ENCODE peak calls at places on chromosomes 5 and 9, in six cellular contexts. P is heart left ventricle, T is uterus, U is brain microvascular endothelial cell, E is PC-9, Y is WERI-Rb-1. K is an unnamed sample.

GRCh38 chr5:142828797-142829535 is 58.8 kb downstream of the ARHGAP26 start:
- DNase-seq in P (no peak), T (no peak), Y (no peak), E (no peak), U (no peak), K (no peak)

GRCh38 chr9:89372979-89373378 is 54.7 kb downstream of the SECISBP2 start:
- DNase-seq in E (no peak), U (no peak), P (no peak), T (no peak), Y (no peak), K (no peak)

GRCh38 chr5:52818360-52818759 is 30.6 kb downstream of the ITGA1 start:
- DNase-seq in E (no peak), U (no peak), Y (no peak), P (no peak), T (no peak), K (no peak)

GRCh38 chr9:18721267-18722079 is 247.5 kb downstream of the ADAMTSL1 start:
- DNase-seq in U (no peak), P (no peak), T (no peak), E (no peak), Y (no peak), K (no peak)

GRCh38 chr5:150202501-150202900 is 12.6 kb downstream of the SLC6A7 start:
- DNase-seq in U (no peak), E (no peak), Y (no peak), P (no peak), T (no peak), K (no peak)

GRCh38 chr9:14051459-14051858 is 262.5 kb downstream of the NFIB start:
- DNase-seq in Y (no peak), U (no peak), T (no peak), E (no peak), P (no peak), K (peak)

GRCh38 chr9:137070201-137070905 is at the start of gene SAPCD2:
- DNase-seq in T (peak), U (peak), Y (peak), P (peak), E (peak), K (peak)

GRCh38 chr9:138052635-138053320 is 175.2 kb downstream of the CACNA1B start:
- DNase-seq in Y (no peak), E (no peak), U (no peak), P (no peak), T (no peak), K (no peak)

GRCh38 chr5:171852255-171852681 is 66.7 kb downstream of the SMIM23 start:
- DNase-seq in P (no peak), E (no peak), U (no peak), T (no peak), Y (no peak), K (no peak)

GRCh38 chr9:136711751-136712689 is at the start of gene DIPK1B:
- DNase-seq in P (no peak), Y (peak), T (no peak), U (no peak), E (no peak), K (no peak)

GRCh38 chr5:131649160-131649559 is 14.1 kb upstream of the RAPGEF6 start:
- DNase-seq in U (no peak), T (no peak), E (no peak), P (no peak), Y (no peak), K (peak)

GRCh38 chr5:6886866-6887265 is 173.6 kb downstream of the TENT4A start:
- DNase-seq in P (no peak), U (no peak), E (no peak), Y (no peak), T (no peak), K (no peak)

GRCh38 chr5:13695076-13695712 is 249.3 kb downstream of the DNAH5 start:
- DNase-seq in U (no peak), Y (no peak), E (no peak), P (no peak), T (no peak), K (no peak)

GRCh38 chr5:13692172-13692571 is 252.3 kb downstream of the DNAH5 start:
- DNase-seq in P (no peak), Y (no peak), T (no peak), E (no peak), U (no peak), K (no peak)
- TF ChIP-seq CTCF in P (no peak), Y (peak), T (no peak), E (no peak), U (no peak), K (no peak)

GRCh38 chr5:74866653-74867162 is 521 bp upstream of the FAM169A start:
- DNase-seq in P (no peak), U (no peak), Y (no peak), E (no peak), T (no peak), K (no peak)
- H3K4me3 ChIP-seq in P (peak), U (peak), Y (peak), E (peak), T (peak), K (peak)

GRCh38 chr9:78295731-78296130 is 1.2 kb upstream of the PSAT1 start:
- DNase-seq in U (no peak), T (no peak), E (no peak), P (no peak), Y (no peak), K (no peak)

GRCh38 chr9:78296208-78296892 is 575 bp upstream of the PSAT1 start:
- DNase-seq in E (peak), U (no peak), T (peak), P (peak), Y (no peak), K (peak)

GRCh38 chr9:78298046-78298511 is 1.2 kb downstream of the PSAT1 start:
- DNase-seq in P (no peak), T (no peak), E (no peak), Y (no peak), U (no peak), K (no peak)

GRCh38 chr9:78297672-78297961 is 692 bp downstream of the PSAT1 start:
- DNase-seq in E (no peak), P (no peak), T (no peak), Y (no peak), U (peak), K (peak)

DNA sequence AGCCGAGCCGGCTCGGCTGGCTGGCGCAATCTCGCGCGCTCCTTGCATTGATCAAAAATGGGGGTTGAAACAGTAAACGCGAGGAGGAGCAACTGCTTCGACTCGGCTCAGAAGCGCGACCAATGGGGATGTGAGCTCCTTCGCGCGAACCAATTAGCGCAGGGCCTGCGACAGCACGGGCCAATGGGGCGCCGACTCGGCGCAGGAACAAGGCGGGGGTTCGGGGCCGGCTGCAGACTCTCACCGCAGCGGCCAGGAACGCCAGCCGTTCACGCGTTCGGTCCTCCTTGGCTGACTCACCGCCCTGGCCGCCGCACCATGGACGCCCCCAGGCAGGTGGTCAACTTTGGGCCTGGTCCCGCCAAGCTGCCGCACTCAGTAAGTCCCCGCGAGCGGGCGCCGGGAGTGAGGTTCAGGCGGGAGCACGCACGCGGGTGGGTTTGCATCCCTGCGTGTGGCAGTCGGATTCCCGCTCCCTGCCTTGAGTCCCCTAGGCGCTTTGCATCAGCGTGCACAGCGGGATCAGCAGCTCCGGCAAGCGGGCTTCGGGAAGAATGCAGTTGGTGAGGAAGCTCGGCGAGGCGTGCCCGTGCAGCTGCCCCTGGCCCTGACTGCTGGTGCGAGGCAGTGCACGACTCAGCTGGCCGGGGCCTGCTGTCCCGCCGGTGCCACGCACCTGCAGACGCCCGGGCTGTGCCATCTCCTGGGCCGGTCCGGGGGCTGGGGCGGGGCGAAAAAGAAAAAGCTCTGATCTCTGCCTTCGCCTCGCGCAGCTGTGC is at the start of gene PSAT1:
- DNase-seq in P (peak), U (peak), Y (peak), E (peak), T (peak), K (peak)
- TF ChIP-seq CTCF in P (no peak), U (no peak), Y (no peak), E (no peak), T (no peak), K (no peak)

GRCh38 chr9:35813434-35814105 is 1.3 kb downstream of the HINT2 start:
- DNase-seq in P (no peak), Y (peak), T (no peak), E (no peak), U (no peak), K (peak)
- H3K4me3 ChIP-seq in P (peak), Y (peak), T (no peak), E (peak), U (no peak), K (no peak)

K was measured in choroid plexus epithelial cell.